ENCODE peak calls at places on chromosomes 1 and 21, in eight cellular contexts. One of them, this sample, is unnamed.

GRCh38 chr1:244391761-244392160 is 59.9 kb downstream of the ADSS2 start:
- DNase-seq in pancreas: no peak
- DNase-seq in HCT116: no peak
- DNase-seq in germinal center: no peak
- DNase-seq in stimulated activated CD4-positive, alpha-beta T cell treated with anti-CD3 and anti-CD28 coated beads, Interleukin-12 subunit alpha, Interleukin-12 subunit beta, amount 100 ng/mL, for 4 hours: no peak
- DNase-seq in kidney glomerular epithelial cell: peak; percentile 99
- DNase-seq in nephron progenitor cell: no peak
- DNase-seq in HEK293T: no peak
- DNase-seq in this sample: peak; percentile 69

GRCh38 chr1:101183388-101183699 is 53.5 kb upstream of the S1PR1 start:
- DNase-seq in pancreas: no peak
- DNase-seq in HCT116: no peak
- DNase-seq in germinal center: no peak
- DNase-seq in stimulated activated CD4-positive, alpha-beta T cell treated with anti-CD3 and anti-CD28 coated beads, Interleukin-12 subunit alpha, Interleukin-12 subunit beta, amount 100 ng/mL, for 4 hours: no peak
- DNase-seq in kidney glomerular epithelial cell: no peak
- DNase-seq in nephron progenitor cell: no peak
- DNase-seq in HEK293T: no peak
- DNase-seq in this sample: no peak

GRCh38 chr1:75083223-75083622 is 51.0 kb upstream of the LHX8 start:
- DNase-seq in pancreas: no peak
- DNase-seq in HCT116: no peak
- DNase-seq in germinal center: no peak
- DNase-seq in stimulated activated CD4-positive, alpha-beta T cell treated with anti-CD3 and anti-CD28 coated beads, Interleukin-12 subunit alpha, Interleukin-12 subunit beta, amount 100 ng/mL, for 4 hours: no peak
- DNase-seq in kidney glomerular epithelial cell: no peak
- DNase-seq in nephron progenitor cell: no peak
- DNase-seq in HEK293T: no peak
- DNase-seq in this sample: no peak

GRCh38 chr1:151995774-151996173 is 2.1 kb upstream of the S100A10 start:
- DNase-seq in pancreas: no peak
- DNase-seq in HCT116: no peak
- DNase-seq in germinal center: no peak
- DNase-seq in stimulated activated CD4-positive, alpha-beta T cell treated with anti-CD3 and anti-CD28 coated beads, Interleukin-12 subunit alpha, Interleukin-12 subunit beta, amount 100 ng/mL, for 4 hours: no peak
- DNase-seq in kidney glomerular epithelial cell: no peak
- DNase-seq in nephron progenitor cell: no peak
- DNase-seq in HEK293T: no peak
- DNase-seq in this sample: peak; percentile 43

GRCh38 chr1:1085911-1086841 is 12.1 kb upstream of the RNF223 start:
- DNase-seq in pancreas: peak; percentile 54
- DNase-seq in HCT116: no peak
- DNase-seq in germinal center: no peak
- DNase-seq in stimulated activated CD4-positive, alpha-beta T cell treated with anti-CD3 and anti-CD28 coated beads, Interleukin-12 subunit alpha, Interleukin-12 subunit beta, amount 100 ng/mL, for 4 hours: no peak
- DNase-seq in kidney glomerular epithelial cell: no peak
- DNase-seq in nephron progenitor cell: no peak
- DNase-seq in HEK293T: no peak
- DNase-seq in this sample: no peak

GRCh38 chr1:7408771-7409150 is 362.3 kb upstream of the VAMP3 start:
- DNase-seq in pancreas: peak; percentile 35
- DNase-seq in HCT116: no peak
- DNase-seq in germinal center: no peak
- DNase-seq in stimulated activated CD4-positive, alpha-beta T cell treated with anti-CD3 and anti-CD28 coated beads, Interleukin-12 subunit alpha, Interleukin-12 subunit beta, amount 100 ng/mL, for 4 hours: no peak
- DNase-seq in kidney glomerular epithelial cell: no peak
- DNase-seq in nephron progenitor cell: no peak
- DNase-seq in HEK293T: no peak
- DNase-seq in this sample: no peak

GRCh38 chr1:42742617-42743301 is 2.7 kb upstream of the CLDN19 start:
- DNase-seq in pancreas: no peak
- DNase-seq in HCT116: no peak
- DNase-seq in germinal center: no peak
- DNase-seq in stimulated activated CD4-positive, alpha-beta T cell treated with anti-CD3 and anti-CD28 coated beads, Interleukin-12 subunit alpha, Interleukin-12 subunit beta, amount 100 ng/mL, for 4 hours: no peak
- DNase-seq in kidney glomerular epithelial cell: no peak
- DNase-seq in nephron progenitor cell: no peak
- DNase-seq in HEK293T: no peak
- DNase-seq in this sample: peak; percentile 48

GRCh38 chr1:181151378-181152326 is 63.2 kb downstream of the IER5 start:
- DNase-seq in pancreas: no peak
- DNase-seq in HCT116: no peak
- DNase-seq in germinal center: no peak
- DNase-seq in stimulated activated CD4-positive, alpha-beta T cell treated with anti-CD3 and anti-CD28 coated beads, Interleukin-12 subunit alpha, Interleukin-12 subunit beta, amount 100 ng/mL, for 4 hours: no peak
- DNase-seq in kidney glomerular epithelial cell: peak; percentile 44
- DNase-seq in nephron progenitor cell: no peak
- DNase-seq in HEK293T: no peak
- DNase-seq in this sample: no peak

GRCh38 chr1:44811714-44812151 is 3.4 kb downstream of the BTBD19 start:
- DNase-seq in pancreas: peak; percentile 44
- DNase-seq in HCT116: no peak
- DNase-seq in germinal center: no peak
- DNase-seq in stimulated activated CD4-positive, alpha-beta T cell treated with anti-CD3 and anti-CD28 coated beads, Interleukin-12 subunit alpha, Interleukin-12 subunit beta, amount 100 ng/mL, for 4 hours: no peak
- DNase-seq in kidney glomerular epithelial cell: peak; percentile 30
- DNase-seq in nephron progenitor cell: no peak
- DNase-seq in HEK293T: no peak
- DNase-seq in this sample: no peak

GRCh38 chr1:183223467-183223866 is 37.4 kb downstream of the LAMC2 start:
- DNase-seq in pancreas: no peak
- DNase-seq in HCT116: no peak
- DNase-seq in germinal center: no peak
- DNase-seq in stimulated activated CD4-positive, alpha-beta T cell treated with anti-CD3 and anti-CD28 coated beads, Interleukin-12 subunit alpha, Interleukin-12 subunit beta, amount 100 ng/mL, for 4 hours: no peak
- DNase-seq in kidney glomerular epithelial cell: peak; percentile 96
- DNase-seq in nephron progenitor cell: no peak
- DNase-seq in HEK293T: no peak
- DNase-seq in this sample: no peak

GRCh38 chr1:232305020-232305419 is 324.9 kb downstream of the SIPA1L2 start:
- DNase-seq in pancreas: no peak
- DNase-seq in HCT116: no peak
- DNase-seq in germinal center: no peak
- DNase-seq in stimulated activated CD4-positive, alpha-beta T cell treated with anti-CD3 and anti-CD28 coated beads, Interleukin-12 subunit alpha, Interleukin-12 subunit beta, amount 100 ng/mL, for 4 hours: no peak
- DNase-seq in kidney glomerular epithelial cell: no peak
- DNase-seq in nephron progenitor cell: no peak
- DNase-seq in HEK293T: no peak
- DNase-seq in this sample: peak; percentile 46

GRCh38 chr21:45592626-45593134 is 50.4 kb upstream of the SLC19A1 start:
- DNase-seq in pancreas: peak; percentile 26
- DNase-seq in HCT116: no peak
- DNase-seq in germinal center: no peak
- DNase-seq in stimulated activated CD4-positive, alpha-beta T cell treated with anti-CD3 and anti-CD28 coated beads, Interleukin-12 subunit alpha, Interleukin-12 subunit beta, amount 100 ng/mL, for 4 hours: no peak
- DNase-seq in kidney glomerular epithelial cell: no peak
- DNase-seq in nephron progenitor cell: no peak
- DNase-seq in HEK293T: no peak
- DNase-seq in this sample: no peak

GRCh38 chr1:147673816-147674215 is 3.5 kb upstream of the ACP6 start:
- DNase-seq in pancreas: no peak
- DNase-seq in HCT116: no peak
- DNase-seq in germinal center: no peak
- DNase-seq in stimulated activated CD4-positive, alpha-beta T cell treated with anti-CD3 and anti-CD28 coated beads, Interleukin-12 subunit alpha, Interleukin-12 subunit beta, amount 100 ng/mL, for 4 hours: no peak
- DNase-seq in kidney glomerular epithelial cell: no peak
- DNase-seq in nephron progenitor cell: no peak
- DNase-seq in HEK293T: no peak
- DNase-seq in this sample: no peak